ENCODE peak calls at places on chromosomes 1 and 21, in four cellular contexts. K is non-pigmented ciliary epithelial cell; R is central memory CD4-positive, alpha-beta T cell; T is activated CD4-positive, alpha-beta T cell treated with anti-CD3 and anti-CD28 coated beads, Interleukin-2, amount 10 ng/mL, durations not matched to agents 7 days and 5 days. Q is an unnamed sample.

GRCh38 chr1:93521618-93522017 is 73.7 kb downstream of the FNBP1L start:
- DNase-seq in K (no peak), R (no peak), T (no peak), Q (no peak)

GRCh38 chr21:18673789-18674188 is 270.2 kb upstream of the TMPRSS15 start:
- DNase-seq in K (no peak), R (no peak), T (no peak), Q (no peak)

GRCh38 chr1:234681990-234682389 is 72.0 kb upstream of the IRF2BP2 start:
- DNase-seq in K (no peak), R (no peak), T (no peak), Q (no peak)

GRCh38 chr1:162487241-162487640 is 10.4 kb upstream of the UHMK1 start:
- DNase-seq in K (no peak), R (no peak), T (no peak), Q (no peak)

GRCh38 chr1:183267646-183268431 is 81.8 kb downstream of the LAMC2 start:
- DNase-seq in K (peak), R (no peak), T (no peak), Q (no peak)

GRCh38 chr1:155026588-155026987 is 7.0 kb downstream of the DCST2 start:
- DNase-seq in K (no peak), R (no peak), T (no peak), Q (no peak)

GRCh38 chr1:179831225-179831624 is 46.4 kb downstream of the TOR1AIP2 start:
- DNase-seq in K (no peak), R (no peak), T (no peak), Q (no peak)

GRCh38 chr1:218443255-218443654 is 98.1 kb downstream of the TGFB2 start:
- DNase-seq in K (no peak), R (no peak), T (no peak), Q (no peak)

GRCh38 chr21:36909423-36909822 is 57.0 kb downstream of the HLCS start:
- DNase-seq in K (no peak), R (no peak), T (no peak), Q (no peak)

GRCh38 chr1:175597969-175598765 is 145.2 kb downstream of the TNR start:
- DNase-seq in K (peak), R (no peak), T (no peak), Q (no peak)

GRCh38 chr1:183777359-183777758 is 27.6 kb upstream of the RGL1 start:
- DNase-seq in K (no peak), R (no peak), T (no peak), Q (no peak)

GRCh38 chr1:235843458-235843857 is 23.2 kb downstream of the LYST start:
- DNase-seq in K (no peak), R (no peak), T (peak), Q (no peak)

GRCh38 chr1:234975941-234976871 is 152.4 kb downstream of the TOMM20 start:
- DNase-seq in K (no peak), R (no peak), T (no peak), Q (no peak)

GRCh38 chr1:160681067-160681890 is 30.3 kb downstream of the CD48 start:
- DNase-seq in K (no peak), R (peak), T (peak), Q (peak)

GRCh38 chr1:28056129-28056925 is 32.1 kb downstream of the EYA3 start:
- DNase-seq in K (no peak), R (peak), T (peak), Q (peak)

Q was measured in immature natural killer cell.